ENCODE peak calls at places on chromosomes 12 and 14, in seven cellular contexts. O is substantia nigra, J is ureter, T is HuH-7, W is amniotic stem cell, G is GM10248, S is T-helper 9 cell. N is an unnamed sample.

GRCh38 chr12:123744836-123745235 is 17.3 kb upstream of the DNAH10 start:
- DNase-seq in O (no peak), T (no peak), W (no peak), J (no peak), S (no peak), G (no peak), N (no peak)

GRCh38 chr14:100910888-100911664 is 7.6 kb upstream of the RTL1 start:
- DNase-seq in T (no peak), O (no peak), G (no peak), S (no peak), J (no peak), W (no peak), N (no peak)

GRCh38 chr12:62744551-62744950 is 190.4 kb downstream of the PPM1H start:
- DNase-seq in O (no peak), T (no peak), G (no peak), W (no peak), S (no peak), J (no peak), N (no peak)

GRCh38 chr12:52380271-52380694 is 5.2 kb downstream of the KRT84 start:
- DNase-seq in T (peak; percentile 65), O (no peak), W (no peak), G (no peak), S (no peak), J (no peak), N (no peak)

GRCh38 chr12:107377596-107378385 is 284.4 kb upstream of the CRY1 start:
- DNase-seq in J (no peak), G (no peak), S (no peak), W (no peak), T (no peak), O (no peak), N (no peak)

GRCh38 chr14:23639891-23640523 is 3.8 kb downstream of the DHRS2 start:
- DNase-seq in W (no peak), O (no peak), J (no peak), G (peak; percentile 3), T (no peak), S (no peak), N (no peak)

GRCh38 chr14:32021341-32021740 is 55.8 kb upstream of the ARHGAP5 start:
- DNase-seq in W (no peak), G (no peak), J (no peak), T (no peak), O (no peak), S (no peak), N (no peak)

GRCh38 chr12:6550294-6551062 is 5.4 kb downstream of the IFFO1 start:
- DNase-seq in W (no peak), S (no peak), G (no peak), J (no peak), O (no peak), T (no peak), N (no peak)

GRCh38 chr14:55038708-55039107 is 11.7 kb downstream of the SOCS4 start:
- DNase-seq in S (no peak), G (no peak), O (no peak), T (no peak), W (no peak), J (no peak), N (no peak)

GRCh38 chr12:9364224-9365176 is 156.3 kb upstream of the PZP start:
- DNase-seq in J (no peak), S (no peak), O (no peak), G (peak; percentile 56), T (no peak), W (no peak), N (no peak)

GRCh38 chr14:52185178-52185577 is 82.3 kb upstream of the PTGDR start:
- DNase-seq in O (no peak), W (no peak), J (no peak), S (no peak), T (no peak), G (no peak), N (no peak)

GRCh38 chr14:63752449-63753169 is 24.7 kb upstream of the SGPP1 start:
- DNase-seq in O (no peak), W (no peak), S (no peak), T (no peak), G (no peak), J (peak; percentile 55), N (no peak)

GRCh38 chr12:55720894-55721444 is 776 bp downstream of the RDH5 start:
- DNase-seq in J (peak; percentile 78), O (peak; percentile 73), G (no peak), T (peak; percentile 71), W (peak; percentile 87), S (no peak), N (no peak)

GRCh38 chr12:68915055-68915454 is 17.9 kb downstream of the CPM start:
- DNase-seq in W (peak; percentile 50), O (no peak), S (no peak), G (no peak), J (no peak), T (no peak), N (no peak)

GRCh38 chr12:84634526-84634925 is 278.1 kb downstream of the SLC6A15 start:
- DNase-seq in J (no peak), S (no peak), T (no peak), W (no peak), O (no peak), G (no peak), N (no peak)

GRCh38 chr14:105149146-105149781 is 19.3 kb downstream of the JAG2 start:
- DNase-seq in S (no peak), O (no peak), J (no peak), W (no peak), T (no peak), G (no peak), N (no peak)

GRCh38 chr12:119412811-119413794 is 78.6 kb downstream of the CCDC60 start:
- DNase-seq in J (peak; percentile 52), O (peak; percentile 8), G (peak; percentile 58), W (no peak), S (peak; percentile 1), T (peak; percentile 39), N (no peak)

GRCh38 chr14:58331111-58331510 is 32.8 kb downstream of the ARID4A start:
- DNase-seq in G (peak; percentile 65), S (peak; percentile 84), O (peak; percentile 63), T (peak; percentile 27), J (peak; percentile 93), W (peak; percentile 94), N (peak; percentile 74)

GRCh38 chr12:67630373-67631088 is 18.0 kb upstream of the DYRK2 start:
- DNase-seq in G (peak; percentile 29), J (peak; percentile 64), W (no peak), O (no peak), T (no peak), S (peak; percentile 85), N (peak; percentile 81)

GRCh38 chr14:99517046-99517642 is 35.9 kb downstream of the CCNK start:
- DNase-seq in W (no peak), G (no peak), T (no peak), O (no peak), J (peak; percentile 38), S (no peak), N (no peak)

GRCh38 chr12:103085541-103085940 is 128.1 kb downstream of the ASCL1 start:
- DNase-seq in T (no peak), G (no peak), S (no peak), J (no peak), W (no peak), O (no peak), N (no peak)

GRCh38 chr12:132812631-132813305 is 15.9 kb downstream of the GOLGA3 start:
- DNase-seq in W (no peak), T (no peak), G (no peak), S (no peak), O (no peak), J (no peak), N (no peak)

GRCh38 chr12:39490500-39491276 is 47.8 kb upstream of the KIF21A start:
- DNase-seq in T (peak; percentile 5), J (no peak), O (no peak), G (no peak), W (no peak), S (no peak), N (no peak)

GRCh38 chr12:92235703-92236472 is 90.2 kb upstream of the BTG1 start:
- DNase-seq in O (no peak), J (no peak), S (no peak), W (no peak), G (no peak), T (no peak), N (no peak)

GRCh38 chr14:60862283-60862682 is 118.6 kb downstream of the TRMT5 start:
- DNase-seq in J (peak; percentile 84), W (no peak), O (no peak), G (no peak), S (no peak), T (no peak), N (no peak)

GRCh38 chr12:17588968-17589367 is 501.0 kb downstream of the RERGL start:
- DNase-seq in T (peak; percentile 17), J (no peak), S (no peak), G (no peak), W (no peak), O (no peak), N (no peak)

N was measured in activated effector memory CD4-positive, alpha-beta T cell treated with Interleukin-2 at 50 U/mL for 16 hours.